ENCODE peak calls at places on chromosomes 2 and 18, in four cellular contexts. M is NCI-H460; S is T follicular helper cell; Q is stimulated activated naive CD4-positive, alpha-beta T cell. A is an unnamed sample.

GRCh38 chr18:2653467-2653866 is 2.1 kb upstream of the SMCHD1 start:
- DNase-seq in M (no peak), S (no peak), Q (no peak), A (no peak)

GRCh38 chr2:195382186-195382585 is 274.8 kb upstream of the SLC39A10 start:
- DNase-seq in M (no peak), S (peak; percentile 13), Q (peak; percentile 52), A (no peak)

GRCh38 chr2:9258953-9259399 is 52.4 kb downstream of the ASAP2 start:
- DNase-seq in M (no peak), S (no peak), Q (no peak), A (peak; percentile 43)

GRCh38 chr2:675982-676646 is 1.1 kb downstream of the TMEM18 start:
- DNase-seq in M (peak; percentile 64), S (peak; percentile 25), Q (no peak), A (peak; percentile 96)

GRCh38 chr2:28754321-28754720 is 2.7 kb downstream of the PPP1CB start:
- DNase-seq in M (no peak), S (no peak), Q (no peak), A (peak; percentile 67)

GRCh38 chr18:76212958-76213357 is 282.1 kb downstream of the ZNF516 start:
- DNase-seq in M (no peak), S (no peak), Q (peak; percentile 51), A (no peak)

GRCh38 chr2:204535356-204535755 is 9.9 kb upstream of the PARD3B start:
- DNase-seq in M (no peak), S (no peak), Q (no peak), A (no peak)

GRCh38 chr18:78833833-78834232 is 145.8 kb upstream of the SALL3 start:
- DNase-seq in M (no peak), S (no peak), Q (no peak), A (no peak)

GRCh38 chr2:120765031-120765910 is 29.6 kb downstream of the GLI2 start:
- DNase-seq in M (no peak), S (no peak), Q (no peak), A (peak; percentile 45)

GRCh38 chr2:238913931-238914647 is 66.2 kb downstream of the TWIST2 start:
- DNase-seq in M (no peak), S (no peak), Q (no peak), A (no peak)

GRCh38 chr18:48479531-48479930 is 59.3 kb upstream of the CTIF start:
- DNase-seq in M (no peak), S (no peak), Q (no peak), A (no peak)

GRCh38 chr18:56391933-56392590 is 246.3 kb downstream of the TXNL1 start:
- DNase-seq in M (no peak), S (no peak), Q (no peak), A (no peak)

GRCh38 chr2:127217470-127218325 is 2.4 kb downstream of the CYP27C1 start:
- DNase-seq in M (peak; percentile 17), S (no peak), Q (no peak), A (no peak)

GRCh38 chr2:4992226-4992625 is 700.0 kb upstream of the SOX11 start:
- DNase-seq in M (peak; percentile 9), S (no peak), Q (no peak), A (peak; percentile 8)

GRCh38 chr2:67445652-67446268 is 48.6 kb downstream of the ETAA1 start:
- DNase-seq in M (no peak), S (no peak), Q (no peak), A (no peak)

GRCh38 chr2:102063948-102064678 is 72.4 kb downstream of the IL1R2 start:
- DNase-seq in M (peak; percentile 90), S (no peak), Q (no peak), A (peak; percentile 99)

GRCh38 chr2:7146151-7146550 is 228.9 kb downstream of the RNF144A start:
- DNase-seq in M (no peak), S (no peak), Q (no peak), A (no peak)

GRCh38 chr18:79218605-79219195 is 149.5 kb downstream of the ATP9B start:
- DNase-seq in M (no peak), S (no peak), Q (no peak), A (no peak)

GRCh38 chr18:13414542-13414941 is 196.0 kb downstream of the LDLRAD4 start:
- DNase-seq in M (no peak), S (no peak), Q (no peak), A (no peak)

GRCh38 chr2:920999-921398 is 29.6 kb upstream of the SNTG2 start:
- DNase-seq in M (no peak), S (no peak), Q (no peak), A (no peak)

GRCh38 chr2:27307545-27308358 is 493 bp downstream of the UCN start:
- DNase-seq in M (no peak), S (no peak), Q (no peak), A (no peak)

GRCh38 chr2:9797681-9798556 is 45.4 kb upstream of the TAF1B start:
- DNase-seq in M (no peak), S (no peak), Q (no peak), A (no peak)

GRCh38 chr18:70372450-70373061 is 83.7 kb downstream of the SOCS6 start:
- DNase-seq in M (no peak), S (no peak), Q (no peak), A (no peak)

GRCh38 chr18:45161850-45162249 is 453.4 kb upstream of the SLC14A2 start:
- DNase-seq in M (no peak), S (no peak), Q (no peak), A (no peak)